ENCODE peak calls at places on chromosomes 2 and 18, in eight cellular contexts. C is cardiac muscle cell, P is OCI-LY7, Z is choroid plexus epithelial cell, F is progenitor cell of endocrine pancreas, G is MCF 10A, X is fibroblast of mammary gland, K is A549. L is an unnamed sample.

GRCh38 chr2:11128258-11128951 is 26.9 kb upstream of the SLC66A3 start:
- DNase-seq in P (no peak), G (peak), F (no peak), K (no peak), C (peak), X (peak), Z (peak), L (no peak)

GRCh38 chr2:23523651-23524260 is 138.8 kb downstream of the KLHL29 start:
- DNase-seq in Z (no peak), F (no peak), X (peak), K (no peak), C (no peak), G (no peak), P (no peak), L (no peak)

GRCh38 chr2:218853766-218854165 is 5.8 kb upstream of the WNT6 start:
- DNase-seq in P (no peak), X (peak), F (no peak), Z (peak), C (peak), K (peak), G (peak), L (no peak)

GRCh38 chr2:143778981-143779380 is 649.8 kb downstream of the ARHGAP15 start:
- DNase-seq in P (no peak), C (no peak), K (no peak), F (no peak), G (no peak), Z (no peak), X (peak), L (no peak)

GRCh38 chr18:57121542-57122112 is 25.3 kb upstream of the BOD1L2 start:
- DNase-seq in C (no peak), Z (no peak), F (peak), G (no peak), X (no peak), K (no peak), P (no peak), L (no peak)

GRCh38 chr2:55224761-55225261 is 7.3 kb downstream of the CLHC1 start:
- DNase-seq in X (peak), K (peak), C (no peak), P (no peak), Z (peak), G (no peak), F (no peak), L (no peak)

GRCh38 chr2:101496279-101496678 is 21.4 kb upstream of the RFX8 start:
- DNase-seq in K (no peak), G (no peak), F (no peak), C (no peak), P (no peak), Z (no peak), X (no peak), L (no peak)

GRCh38 chr18:45627204-45627526 is 11.9 kb downstream of the SLC14A2 start:
- DNase-seq in Z (no peak), G (no peak), F (no peak), P (no peak), X (no peak), K (no peak), C (no peak), L (no peak)

GRCh38 chr2:197122821-197123220 is 187.8 kb downstream of the ANKRD44 start:
- DNase-seq in K (no peak), P (no peak), X (no peak), Z (no peak), F (no peak), C (no peak), G (no peak), L (no peak)

GRCh38 chr2:189522435-189523151 is 58.0 kb downstream of the SLC40A1 start:
- DNase-seq in K (peak), X (peak), P (no peak), F (no peak), G (no peak), Z (peak), C (peak), L (no peak)

GRCh38 chr2:9769171-9770005 is 73.9 kb upstream of the TAF1B start:
- DNase-seq in C (no peak), F (no peak), K (no peak), P (no peak), Z (no peak), X (no peak), G (peak), L (peak)

GRCh38 chr2:197102202-197102601 is 175.7 kb upstream of the PGAP1 start:
- DNase-seq in C (no peak), X (no peak), Z (peak), K (no peak), P (no peak), F (no peak), G (no peak), L (no peak)

GRCh38 chr2:129004485-129004884 is 685.8 kb upstream of the HS6ST1 start:
- DNase-seq in X (no peak), P (no peak), G (peak), F (no peak), K (no peak), Z (no peak), C (no peak), L (no peak)

GRCh38 chr2:68330691-68331090 is 10.9 kb upstream of the CNRIP1 start:
- DNase-seq in K (no peak), P (no peak), C (peak), F (no peak), G (no peak), X (peak), Z (peak), L (no peak)

GRCh38 chr2:38233231-38233983 is 143.7 kb downstream of the ATL2 start:
- DNase-seq in C (peak), K (no peak), G (peak), Z (peak), F (no peak), X (peak), P (no peak), L (no peak)

GRCh38 chr2:182553483-182553882 is 126.6 kb upstream of the PDE1A start:
- DNase-seq in G (no peak), Z (peak), C (no peak), K (no peak), P (no peak), F (no peak), X (no peak), L (peak)

GRCh38 chr2:117618607-117619006 is 195.9 kb upstream of the DDX18 start:
- DNase-seq in Z (no peak), K (no peak), C (no peak), X (no peak), G (no peak), P (no peak), F (no peak), L (no peak)

GRCh38 chr2:156466739-156467405 is 30.7 kb downstream of the GPD2 start:
- DNase-seq in C (peak), X (peak), F (no peak), G (no peak), K (no peak), Z (peak), P (no peak), L (no peak)
- TF ChIP-seq CTCF in C (no peak), X (no peak), F (no peak), G (no peak), K (no peak), Z (no peak), P (no peak), L (no peak)

DNA sequence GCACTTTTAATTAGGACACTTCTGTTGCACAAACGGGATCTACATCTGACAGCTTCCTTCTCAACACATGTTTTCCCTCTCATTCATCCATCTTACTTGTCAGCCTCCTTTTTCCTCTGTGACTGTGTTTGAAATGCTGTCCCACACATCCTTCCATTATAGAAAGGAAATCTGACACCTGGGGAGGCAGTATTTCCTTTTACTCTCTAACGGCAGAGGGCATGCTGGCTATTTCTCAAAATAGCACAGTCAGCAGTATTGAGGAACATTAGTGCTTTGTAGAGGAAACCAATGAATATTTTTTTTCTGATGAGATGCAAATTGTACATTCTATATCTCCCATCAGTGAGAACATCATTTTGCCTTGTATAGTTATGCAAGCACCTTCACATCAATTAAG is 668.7 kb downstream of the SLC4A3 start:
- DNase-seq in G (no peak), Z (peak), X (no peak), C (no peak), P (no peak), K (no peak), F (no peak), L (no peak)
- TF ChIP-seq CTCF in G (no peak), Z (peak), X (no peak), C (no peak), P (no peak), K (no peak), F (peak), L (no peak)

GRCh38 chr2:239357954-239358754 is 42.7 kb downstream of the HDAC4 start:
- DNase-seq in C (no peak), G (no peak), Z (peak), K (no peak), P (no peak), X (no peak), F (no peak), L (no peak)
- TF ChIP-seq CTCF in C (no peak), G (no peak), Z (peak), K (no peak), P (no peak), X (no peak), F (no peak), L (no peak)

DNA sequence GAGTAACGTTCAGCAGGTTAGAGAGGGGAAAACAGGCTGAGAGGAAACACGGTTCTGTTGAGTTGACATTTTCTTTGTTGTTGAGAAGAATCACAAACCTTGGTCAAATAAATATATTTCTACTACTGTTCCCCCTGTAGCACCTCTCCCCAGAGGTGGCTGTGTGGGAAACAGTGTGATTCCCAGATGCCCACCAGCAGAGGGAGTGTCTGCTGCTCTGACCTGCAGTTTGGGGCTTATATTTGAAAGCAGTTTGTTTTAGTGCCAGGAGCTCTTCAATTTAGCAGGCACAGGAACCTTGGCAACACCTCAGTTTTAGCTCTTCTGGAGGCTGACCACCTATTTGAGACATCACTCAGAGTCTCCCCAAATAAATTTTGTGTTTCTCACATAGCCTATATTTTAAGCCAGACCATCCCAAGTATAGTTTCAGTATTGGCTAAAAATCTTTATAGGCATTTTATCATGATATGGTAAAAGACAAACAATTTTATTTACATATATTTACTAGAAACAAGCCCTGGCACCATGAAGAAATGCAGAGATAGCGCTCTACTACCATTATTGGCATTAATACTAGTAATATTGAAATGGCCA is 75.7 kb downstream of the PIK3C3 start:
- DNase-seq in K (peak), P (peak), C (peak), G (peak), Z (peak), F (no peak), X (peak), L (no peak)
- TF ChIP-seq CTCF in K (peak), P (peak), C (peak), G (peak), Z (peak), F (peak), X (peak), L (no peak)

GRCh38 chr2:158460632-158461297 is 4.0 kb downstream of the PKP4 start:
- DNase-seq in C (peak), X (no peak), K (no peak), F (no peak), Z (peak), G (peak), P (no peak), L (no peak)
- TF ChIP-seq CTCF in C (peak), X (peak), K (no peak), F (peak), Z (peak), G (peak), P (peak), L (no peak)

DNA sequence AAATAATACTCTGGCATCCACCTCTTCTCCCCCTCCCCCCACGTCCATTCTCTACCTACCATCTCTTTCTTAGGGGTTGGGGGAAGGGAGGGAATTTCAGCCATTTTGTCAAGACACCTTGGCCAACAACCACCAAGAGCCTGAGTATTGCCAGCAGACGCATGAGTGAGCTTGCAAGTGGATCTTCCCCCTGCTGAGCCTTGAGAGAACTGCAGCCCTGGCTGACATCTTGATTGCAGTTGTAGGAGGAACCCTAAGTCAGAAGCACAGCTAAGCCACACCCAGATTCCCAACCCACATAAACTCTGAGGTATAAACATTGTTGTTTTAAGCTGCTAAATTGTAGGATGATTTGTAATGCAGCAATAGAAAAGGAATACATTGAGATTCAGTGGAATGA is 165.6 kb downstream of the TMEFF2 start:
- DNase-seq in F (no peak), C (peak), P (peak), X (peak), G (peak), Z (peak), K (peak), L (no peak)
- TF ChIP-seq CTCF in F (peak), C (no peak), P (peak), X (peak), G (no peak), Z (peak), K (no peak), L (no peak)

DNA sequence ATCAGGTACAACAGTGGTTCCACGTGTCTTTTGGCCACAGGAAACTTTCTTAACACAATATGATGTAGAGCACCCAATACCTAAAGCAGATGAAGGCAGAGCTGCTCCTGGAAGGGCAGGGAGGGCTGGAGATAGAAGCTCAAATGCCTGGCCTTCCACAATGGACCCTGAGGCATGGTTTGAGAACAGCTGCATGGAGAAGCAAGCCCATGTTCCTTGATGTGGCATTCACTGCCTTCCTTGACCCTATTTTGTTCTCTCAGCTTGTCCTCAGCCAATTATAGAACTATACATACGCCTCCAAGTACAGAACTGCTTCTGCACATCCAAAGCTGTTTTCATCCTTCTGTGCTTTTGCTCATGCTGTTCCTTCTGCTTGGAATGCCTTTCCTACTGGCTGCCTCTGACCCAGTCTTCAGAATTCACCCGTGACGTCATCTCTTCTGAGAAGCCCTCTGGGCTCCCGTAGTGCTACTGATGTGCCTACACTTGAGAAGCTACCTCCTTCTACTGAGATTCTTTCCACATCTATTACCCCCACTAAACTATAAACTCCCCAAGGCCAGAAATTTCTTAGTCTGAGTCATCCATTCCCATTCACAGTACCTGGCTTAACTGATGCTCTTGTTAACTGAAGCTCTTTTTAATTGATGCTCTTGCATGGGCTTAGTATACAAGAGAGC is 69.9 kb downstream of the CHRNA1 start:
- DNase-seq in K (no peak), C (no peak), X (no peak), G (no peak), P (no peak), Z (no peak), F (no peak), L (no peak)
- TF ChIP-seq CTCF in K (no peak), C (no peak), X (no peak), G (no peak), P (no peak), Z (no peak), F (no peak), L (no peak)

L was measured in GM10248.